ENCODE peak calls at places on chromosomes 6 and 20, in six cellular contexts. T is OCI-LY7, I is breast epithelium, N is heart right ventricle, D is tibial artery, G is neural progenitor cell. A is an unnamed sample.

GRCh38 chr6:28743271-28743789 is 180.5 kb downstream of the TRIM27 start:
- DNase-seq in T (no peak), I (no peak), N (no peak), D (no peak), G (no peak), A (no peak)

GRCh38 chr6:26196846-26197683 is 109.8 kb downstream of the HFE start:
- DNase-seq in T (peak; percentile 96), I (peak; percentile 89), N (peak; percentile 83), D (peak; percentile 89), G (peak; percentile 84), A (peak; percentile 76)

GRCh38 chr6:128073389-128073788 is 172.5 kb upstream of the THEMIS start:
- DNase-seq in T (no peak), I (no peak), N (no peak), D (no peak), G (no peak), A (no peak)

GRCh38 chr6:122726649-122727048 is 52.9 kb upstream of the FABP7 start:
- DNase-seq in T (no peak), I (no peak), N (no peak), D (no peak), G (peak; percentile 50), A (no peak)

GRCh38 chr20:3681931-3682820 is at the start of gene ADAM33:
- DNase-seq in T (no peak), I (no peak), N (no peak), D (peak; percentile 76), G (peak; percentile 75), A (no peak)

GRCh38 chr20:58039569-58040092 is 188.8 kb downstream of the ANKRD60 start:
- DNase-seq in T (no peak), I (peak; percentile 83), N (no peak), D (no peak), G (no peak), A (no peak)

GRCh38 chr6:12083763-12084162 is 71.7 kb downstream of the HIVEP1 start:
- DNase-seq in T (no peak), I (no peak), N (no peak), D (no peak), G (no peak), A (no peak)

GRCh38 chr20:33687993-33688937 is 2.1 kb upstream of the E2F1 start:
- DNase-seq in T (no peak), I (no peak), N (no peak), D (no peak), G (no peak), A (no peak)

GRCh38 chr6:51644426-51644825 is 443.0 kb downstream of the PKHD1 start:
- DNase-seq in T (no peak), I (no peak), N (no peak), D (no peak), G (no peak), A (no peak)

GRCh38 chr6:12844284-12845223 is 128.0 kb downstream of the PHACTR1 start:
- DNase-seq in T (peak; percentile 27), I (no peak), N (no peak), D (no peak), G (peak; percentile 46), A (no peak)

GRCh38 chr6:130859161-130859867 is 32.1 kb downstream of the SMLR1 start:
- DNase-seq in T (no peak), I (no peak), N (no peak), D (no peak), G (no peak), A (no peak)

GRCh38 chr6:130862370-130862769 is 35.2 kb downstream of the SMLR1 start:
- DNase-seq in T (no peak), I (no peak), N (no peak), D (no peak), G (no peak), A (no peak)

GRCh38 chr6:130865793-130866192 is 38.6 kb downstream of the SMLR1 start:
- DNase-seq in T (no peak), I (no peak), N (no peak), D (no peak), G (no peak), A (no peak)

GRCh38 chr6:130864344-130864743 is 37.1 kb downstream of the SMLR1 start:
- DNase-seq in T (no peak), I (no peak), N (no peak), D (no peak), G (no peak), A (no peak)

GRCh38 chr6:130863415-130864230 is 36.4 kb downstream of the SMLR1 start:
- DNase-seq in T (no peak), I (no peak), N (no peak), D (no peak), G (no peak), A (no peak)
- TF ChIP-seq CTCF in T (no peak), I (no peak), N (no peak), D (no peak), G (no peak), A (no peak)

DNA sequence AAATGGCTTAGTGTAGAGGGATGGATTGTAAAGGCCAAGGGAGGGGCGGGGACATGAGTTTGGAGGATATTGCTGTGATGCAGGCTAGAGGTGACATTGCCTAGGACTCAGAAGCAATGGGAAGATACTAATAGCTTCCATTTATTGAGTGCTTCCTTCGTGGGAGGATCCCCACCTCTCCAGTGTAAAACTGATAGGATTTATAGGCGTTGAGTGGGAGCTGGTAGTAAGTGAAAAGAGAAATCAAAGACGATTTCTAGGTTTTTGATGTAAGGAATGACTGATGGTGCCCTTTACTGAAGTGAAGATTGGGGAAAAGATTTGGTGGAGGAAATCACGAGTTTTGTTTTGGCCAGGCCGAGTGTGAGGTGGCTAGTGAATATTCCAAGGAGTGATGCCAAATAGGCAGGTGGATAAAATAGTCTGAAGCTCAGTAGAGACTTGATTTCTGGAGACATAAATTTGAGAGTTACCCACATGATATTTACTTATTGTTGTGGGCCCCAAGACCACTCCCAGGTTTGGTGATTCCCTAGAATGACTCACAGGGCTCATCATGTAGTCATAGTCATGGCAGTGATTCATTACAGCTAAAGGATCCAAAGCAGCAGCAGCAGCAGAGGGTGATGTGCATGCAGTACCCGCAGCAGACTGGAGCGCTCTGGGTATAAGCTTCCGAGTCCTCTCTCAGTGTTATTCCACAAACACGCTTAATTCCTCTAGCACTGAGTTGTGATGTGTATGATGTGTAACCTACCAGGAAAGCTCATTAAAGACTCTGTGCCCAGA is 10.2 kb downstream of the RPRD1B start:
- DNase-seq in T (no peak), I (no peak), N (no peak), D (no peak), G (no peak), A (no peak)
- TF ChIP-seq CTCF in T (no peak), I (no peak), N (no peak), D (no peak), G (no peak), A (no peak)

GRCh38 chr6:156786652-156787051 is 9.5 kb downstream of the ARID1B start:
- DNase-seq in T (no peak), I (no peak), N (no peak), D (no peak), G (no peak), A (no peak)
- TF ChIP-seq CTCF in T (no peak), I (no peak), N (no peak), D (no peak), G (no peak), A (no peak)

GRCh38 chr6:161101517-161101916 is 109.9 kb downstream of the MAP3K4 start:
- DNase-seq in T (peak; percentile 10), I (no peak), N (no peak), D (no peak), G (peak; percentile 53), A (no peak)
- TF ChIP-seq CTCF in T (peak; percentile 59), I (no peak), N (no peak), D (no peak), G (peak; percentile 68), A (peak; percentile 68)

GRCh38 chr20:49508435-49509199 is 26.1 kb upstream of the KCNB1 start:
- DNase-seq in T (peak; percentile 73), I (no peak), N (no peak), D (no peak), G (peak; percentile 76), A (no peak)
- TF ChIP-seq CTCF in T (peak; percentile 77), I (peak; percentile 52), N (no peak), D (peak; percentile 47), G (peak; percentile 62), A (peak; percentile 79)

GRCh38 chr6:69105288-69105687 is 470.2 kb downstream of the ADGRB3 start:
- DNase-seq in T (no peak), I (no peak), N (no peak), D (no peak), G (no peak), A (no peak)
- TF ChIP-seq CTCF in T (no peak), I (no peak), N (no peak), D (no peak), G (peak; percentile 17), A (no peak)